ENCODE peak calls at places on chromosomes 1 and 21, in five cellular contexts. One of them, this sample, is unnamed.

GRCh38 chr1:30881266-30882181 is 27.0 kb downstream of the SDC3 start:
- DNase-seq in psoas muscle: no peak
- DNase-seq in substantia nigra: no peak
- DNase-seq in stimulated activated CD8-positive, alpha-beta memory T cell treated with anti-CD3 and anti-CD28 coated beads, Interleukin-7, amount 100 ng/mL, for 1 hour: no peak
- DNase-seq in stimulated activated CD4-positive, alpha-beta T cell treated with anti-CD3 and anti-CD28 coated beads, Interleukin-12 subunit alpha, Interleukin-12 subunit beta, amount 100 ng/mL, for 48 hours: no peak
- DNase-seq in this sample: no peak

GRCh38 chr21:46663754-46664153 is 28.3 kb downstream of the PRMT2 start:
- DNase-seq in stimulated activated CD8-positive, alpha-beta memory T cell treated with anti-CD3 and anti-CD28 coated beads, Interleukin-7, amount 100 ng/mL, for 1 hour: no peak
- DNase-seq in substantia nigra: no peak
- DNase-seq in psoas muscle: no peak
- DNase-seq in stimulated activated CD4-positive, alpha-beta T cell treated with anti-CD3 and anti-CD28 coated beads, Interleukin-12 subunit alpha, Interleukin-12 subunit beta, amount 100 ng/mL, for 48 hours: no peak
- DNase-seq in this sample: no peak

GRCh38 chr1:71285529-71285928 is 204.7 kb upstream of the ZRANB2 start:
- DNase-seq in psoas muscle: no peak
- DNase-seq in stimulated activated CD8-positive, alpha-beta memory T cell treated with anti-CD3 and anti-CD28 coated beads, Interleukin-7, amount 100 ng/mL, for 1 hour: no peak
- DNase-seq in substantia nigra: no peak
- DNase-seq in stimulated activated CD4-positive, alpha-beta T cell treated with anti-CD3 and anti-CD28 coated beads, Interleukin-12 subunit alpha, Interleukin-12 subunit beta, amount 100 ng/mL, for 48 hours: no peak
- DNase-seq in this sample: no peak

GRCh38 chr1:156050376-156050775 is 3.2 kb downstream of the UBQLN4 start:
- DNase-seq in psoas muscle: peak
- DNase-seq in stimulated activated CD4-positive, alpha-beta T cell treated with anti-CD3 and anti-CD28 coated beads, Interleukin-12 subunit alpha, Interleukin-12 subunit beta, amount 100 ng/mL, for 48 hours: no peak
- DNase-seq in stimulated activated CD8-positive, alpha-beta memory T cell treated with anti-CD3 and anti-CD28 coated beads, Interleukin-7, amount 100 ng/mL, for 1 hour: no peak
- DNase-seq in substantia nigra: peak
- DNase-seq in this sample: no peak

GRCh38 chr1:29286194-29286767 is 50.0 kb downstream of the PTPRU start:
- DNase-seq in stimulated activated CD8-positive, alpha-beta memory T cell treated with anti-CD3 and anti-CD28 coated beads, Interleukin-7, amount 100 ng/mL, for 1 hour: no peak
- DNase-seq in psoas muscle: no peak
- DNase-seq in stimulated activated CD4-positive, alpha-beta T cell treated with anti-CD3 and anti-CD28 coated beads, Interleukin-12 subunit alpha, Interleukin-12 subunit beta, amount 100 ng/mL, for 48 hours: no peak
- DNase-seq in substantia nigra: no peak
- DNase-seq in this sample: no peak

GRCh38 chr1:27891196-27891889 is 19.0 kb downstream of the THEMIS2 start:
- DNase-seq in stimulated activated CD8-positive, alpha-beta memory T cell treated with anti-CD3 and anti-CD28 coated beads, Interleukin-7, amount 100 ng/mL, for 1 hour: no peak
- DNase-seq in stimulated activated CD4-positive, alpha-beta T cell treated with anti-CD3 and anti-CD28 coated beads, Interleukin-12 subunit alpha, Interleukin-12 subunit beta, amount 100 ng/mL, for 48 hours: no peak
- DNase-seq in substantia nigra: peak
- DNase-seq in psoas muscle: no peak
- DNase-seq in this sample: no peak

GRCh38 chr1:87024936-87025537 is 110.6 kb downstream of the HS2ST1 start:
- DNase-seq in stimulated activated CD4-positive, alpha-beta T cell treated with anti-CD3 and anti-CD28 coated beads, Interleukin-12 subunit alpha, Interleukin-12 subunit beta, amount 100 ng/mL, for 48 hours: no peak
- DNase-seq in psoas muscle: no peak
- DNase-seq in stimulated activated CD8-positive, alpha-beta memory T cell treated with anti-CD3 and anti-CD28 coated beads, Interleukin-7, amount 100 ng/mL, for 1 hour: no peak
- DNase-seq in substantia nigra: no peak
- DNase-seq in this sample: no peak

GRCh38 chr1:69697343-69697742 is 129.6 kb downstream of the LRRC7 start:
- DNase-seq in substantia nigra: no peak
- DNase-seq in stimulated activated CD4-positive, alpha-beta T cell treated with anti-CD3 and anti-CD28 coated beads, Interleukin-12 subunit alpha, Interleukin-12 subunit beta, amount 100 ng/mL, for 48 hours: no peak
- DNase-seq in stimulated activated CD8-positive, alpha-beta memory T cell treated with anti-CD3 and anti-CD28 coated beads, Interleukin-7, amount 100 ng/mL, for 1 hour: no peak
- DNase-seq in psoas muscle: no peak
- DNase-seq in this sample: no peak

GRCh38 chr21:39141502-39141901 is 41.7 kb downstream of the PSMG1 start:
- DNase-seq in psoas muscle: no peak
- DNase-seq in substantia nigra: no peak
- DNase-seq in stimulated activated CD4-positive, alpha-beta T cell treated with anti-CD3 and anti-CD28 coated beads, Interleukin-12 subunit alpha, Interleukin-12 subunit beta, amount 100 ng/mL, for 48 hours: no peak
- DNase-seq in stimulated activated CD8-positive, alpha-beta memory T cell treated with anti-CD3 and anti-CD28 coated beads, Interleukin-7, amount 100 ng/mL, for 1 hour: no peak
- DNase-seq in this sample: no peak

GRCh38 chr1:60129916-60130315 is 56.3 kb upstream of the C1orf87 start:
- DNase-seq in substantia nigra: no peak
- DNase-seq in stimulated activated CD8-positive, alpha-beta memory T cell treated with anti-CD3 and anti-CD28 coated beads, Interleukin-7, amount 100 ng/mL, for 1 hour: no peak
- DNase-seq in psoas muscle: no peak
- DNase-seq in stimulated activated CD4-positive, alpha-beta T cell treated with anti-CD3 and anti-CD28 coated beads, Interleukin-12 subunit alpha, Interleukin-12 subunit beta, amount 100 ng/mL, for 48 hours: no peak
- DNase-seq in this sample: no peak

GRCh38 chr1:4674117-4674516 is 19.7 kb downstream of the AJAP1 start:
- DNase-seq in stimulated activated CD8-positive, alpha-beta memory T cell treated with anti-CD3 and anti-CD28 coated beads, Interleukin-7, amount 100 ng/mL, for 1 hour: no peak
- DNase-seq in stimulated activated CD4-positive, alpha-beta T cell treated with anti-CD3 and anti-CD28 coated beads, Interleukin-12 subunit alpha, Interleukin-12 subunit beta, amount 100 ng/mL, for 48 hours: no peak
- DNase-seq in psoas muscle: no peak
- DNase-seq in substantia nigra: no peak
- DNase-seq in this sample: no peak

GRCh38 chr1:108597041-108597440 is 37.1 kb downstream of the EEIG2 start:
- DNase-seq in psoas muscle: no peak
- DNase-seq in substantia nigra: no peak
- DNase-seq in stimulated activated CD4-positive, alpha-beta T cell treated with anti-CD3 and anti-CD28 coated beads, Interleukin-12 subunit alpha, Interleukin-12 subunit beta, amount 100 ng/mL, for 48 hours: no peak
- DNase-seq in stimulated activated CD8-positive, alpha-beta memory T cell treated with anti-CD3 and anti-CD28 coated beads, Interleukin-7, amount 100 ng/mL, for 1 hour: no peak
- DNase-seq in this sample: no peak

GRCh38 chr1:77134359-77134758 is 84.9 kb downstream of the PIGK start:
- DNase-seq in stimulated activated CD8-positive, alpha-beta memory T cell treated with anti-CD3 and anti-CD28 coated beads, Interleukin-7, amount 100 ng/mL, for 1 hour: no peak
- DNase-seq in stimulated activated CD4-positive, alpha-beta T cell treated with anti-CD3 and anti-CD28 coated beads, Interleukin-12 subunit alpha, Interleukin-12 subunit beta, amount 100 ng/mL, for 48 hours: no peak
- DNase-seq in substantia nigra: no peak
- DNase-seq in psoas muscle: no peak
- DNase-seq in this sample: no peak